ENCODE peak calls at places on chromosomes 11 and 22, in eight cellular contexts. G is neural progenitor cell, F is PC-3, L is HCT116, M is GM23248, A is hepatocyte, R is MM.1S, V is GM23338. X is an unnamed sample.

GRCh38 chr11:45333506-45333971 is 47.4 kb upstream of the SYT13 start:
- DNase-seq in G (no peak), F (peak; percentile 44), L (peak; percentile 23), M (peak; percentile 38), A (peak; percentile 47), R (peak; percentile 16), V (peak; percentile 76), X (peak; percentile 48)

GRCh38 chr11:111367411-111368284 is 11.4 kb downstream of the POU2AF1 start:
- DNase-seq in G (no peak), F (no peak), L (no peak), M (no peak), A (no peak), R (no peak), V (no peak), X (peak; percentile 77)

GRCh38 chr11:6606471-6607189 is 3.1 kb downstream of the ILK start:
- DNase-seq in G (peak; percentile 95), F (peak; percentile 78), L (peak; percentile 65), M (peak; percentile 94), A (peak; percentile 96), R (peak; percentile 83), V (peak; percentile 97), X (peak; percentile 52)

GRCh38 chr11:74453373-74453975 is 13.9 kb downstream of the KCNE3 start:
- DNase-seq in G (peak; percentile 81), F (peak; percentile 87), L (peak; percentile 65), M (peak; percentile 74), A (peak; percentile 80), R (peak; percentile 62), V (peak; percentile 92), X (peak; percentile 67)

GRCh38 chr11:73389134-73389525 is 12.9 kb downstream of the RELT start:
- DNase-seq in G (no peak), F (no peak), L (no peak), M (no peak), A (no peak), R (no peak), V (no peak), X (no peak)

GRCh38 chr22:19568337-19569311 is 44.4 kb upstream of the CLDN5 start:
- DNase-seq in G (no peak), F (peak; percentile 92), L (no peak), M (peak; percentile 98), A (no peak), R (no peak), V (no peak), X (no peak)

GRCh38 chr22:25352294-25352680 is 132.8 kb downstream of the CRYBB2 start:
- DNase-seq in G (no peak), F (no peak), L (no peak), M (no peak), A (no peak), R (no peak), V (no peak), X (no peak)

GRCh38 chr11:43947815-43948214 is 5.4 kb downstream of the C11orf96 start:
- DNase-seq in G (no peak), F (no peak), L (no peak), M (peak; percentile 15), A (no peak), R (no peak), V (no peak), X (no peak)

GRCh38 chr11:16984229-16984628 is 30.0 kb downstream of the PLEKHA7 start:
- DNase-seq in G (no peak), F (no peak), L (no peak), M (no peak), A (no peak), R (no peak), V (no peak), X (no peak)

GRCh38 chr11:85737738-85738137 is 51.7 kb upstream of the CCDC89 start:
- DNase-seq in G (no peak), F (peak; percentile 33), L (no peak), M (no peak), A (no peak), R (no peak), V (no peak), X (no peak)

GRCh38 chr11:124961972-124962609 is 8.1 kb downstream of the CCDC15 start:
- DNase-seq in G (peak; percentile 72), F (peak; percentile 91), L (peak; percentile 71), M (peak; percentile 83), A (peak; percentile 73), R (peak; percentile 77), V (peak; percentile 71), X (peak; percentile 73)

GRCh38 chr11:62925745-62926668 is 4.8 kb upstream of the CHRM1 start:
- DNase-seq in G (peak; percentile 58), F (no peak), L (no peak), M (no peak), A (no peak), R (no peak), V (peak; percentile 78), X (no peak)

GRCh38 chr11:125451400-125452124 is 44.5 kb downstream of the FEZ1 start:
- DNase-seq in G (peak; percentile 90), F (no peak), L (no peak), M (peak; percentile 20), A (peak; percentile 83), R (peak; percentile 19), V (peak; percentile 96), X (no peak)

GRCh38 chr11:64372802-64373597 is 14.0 kb downstream of the RPS6KA4 start:
- DNase-seq in G (no peak), F (peak; percentile 52), L (peak; percentile 92), M (peak; percentile 18), A (no peak), R (no peak), V (peak; percentile 60), X (no peak)

GRCh38 chr11:119839504-119840133 is 110.6 kb upstream of the NECTIN1 start:
- DNase-seq in G (no peak), F (no peak), L (no peak), M (no peak), A (no peak), R (no peak), V (no peak), X (no peak)

GRCh38 chr11:120645639-120646038 is 134.1 kb downstream of the GRIK4 start:
- DNase-seq in G (peak; percentile 78), F (no peak), L (no peak), M (no peak), A (no peak), R (no peak), V (peak; percentile 92), X (no peak)

GRCh38 chr11:12811861-12812260 is 137.6 kb downstream of the TEAD1 start:
- DNase-seq in G (no peak), F (no peak), L (no peak), M (no peak), A (no peak), R (peak; percentile 71), V (no peak), X (peak; percentile 47)
- H2AFZ ChIP-seq in G (no peak overlapping the region), F (no peak overlapping the region), L (no peak overlapping the region), M (no peak overlapping the region), A (no peak overlapping the region), R (no peak overlapping the region), V (no peak overlapping the region), X (no peak overlapping the region)

GRCh38 chr11:126981635-126982034 is 18.9 kb downstream of the KIRREL3 start:
- DNase-seq in G (no peak), F (no peak), L (no peak), M (no peak), A (no peak), R (no peak), V (no peak), X (no peak)

GRCh38 chr11:126973051-126973450 is 27.5 kb downstream of the KIRREL3 start:
- DNase-seq in G (no peak), F (no peak), L (no peak), M (no peak), A (no peak), R (no peak), V (no peak), X (no peak)

GRCh38 chr11:126978911-126979310 is 21.7 kb downstream of the KIRREL3 start:
- DNase-seq in G (no peak), F (no peak), L (no peak), M (no peak), A (no peak), R (no peak), V (no peak), X (no peak)

DNA sequence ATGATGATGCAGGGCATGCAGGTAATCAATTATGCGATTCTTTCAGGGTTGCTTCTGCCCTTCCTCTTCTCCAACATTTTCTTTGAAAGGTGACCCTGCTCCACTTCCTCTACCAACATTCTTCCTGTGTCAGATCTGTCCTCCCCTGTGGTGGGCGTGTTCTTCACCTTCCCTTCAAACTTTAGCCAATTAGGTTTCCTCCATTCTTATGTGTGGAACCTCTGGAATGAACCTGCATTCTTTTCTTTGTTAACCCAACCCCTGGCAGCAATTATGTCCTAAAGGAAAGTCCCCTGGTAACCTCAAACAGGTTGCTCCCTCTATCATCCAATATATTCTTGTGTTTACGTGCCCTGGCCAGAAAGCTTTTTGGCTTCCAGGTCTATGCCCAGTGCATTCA is 22.4 kb downstream of the KIRREL3 start:
- DNase-seq in G (peak; percentile 10), F (no peak), L (no peak), M (no peak), A (no peak), R (no peak), V (peak; percentile 89), X (no peak)
- TF ChIP-seq EZH2phosphoT487 in G (no peak), F (no peak), L (no peak), M (no peak), A (no peak), R (no peak), V (no peak), X (no peak)

DNA sequence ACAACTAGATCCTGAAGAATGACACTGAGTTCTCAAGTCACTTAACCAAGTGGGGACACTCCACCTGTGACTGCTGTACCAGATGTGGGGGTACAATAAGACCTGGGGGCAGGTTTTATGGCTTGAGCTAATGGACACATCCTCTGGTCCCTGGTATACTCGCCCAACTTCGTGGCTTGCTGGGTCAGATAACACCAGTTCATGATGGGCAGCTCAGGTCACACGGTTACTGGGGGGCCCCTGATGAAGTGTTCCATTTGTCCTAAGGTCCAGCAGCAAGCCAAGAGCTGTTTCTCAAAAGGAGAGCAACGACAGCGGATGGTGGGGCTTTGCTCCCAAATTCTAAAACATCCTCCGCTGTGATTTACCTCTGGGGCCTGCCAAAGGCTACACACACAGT is 1368.4 kb downstream of the BRD1 start:
- DNase-seq in G (no peak), F (no peak), L (no peak), M (no peak), A (no peak), R (no peak), V (no peak), X (no peak)
- H3K4me3 ChIP-seq in G (no peak overlapping the region), F (no peak overlapping the region), L (no peak overlapping the region), M (no peak overlapping the region), A (no peak overlapping the region), R (no peak overlapping the region), V (no peak overlapping the region), X (no peak overlapping the region)

DNA sequence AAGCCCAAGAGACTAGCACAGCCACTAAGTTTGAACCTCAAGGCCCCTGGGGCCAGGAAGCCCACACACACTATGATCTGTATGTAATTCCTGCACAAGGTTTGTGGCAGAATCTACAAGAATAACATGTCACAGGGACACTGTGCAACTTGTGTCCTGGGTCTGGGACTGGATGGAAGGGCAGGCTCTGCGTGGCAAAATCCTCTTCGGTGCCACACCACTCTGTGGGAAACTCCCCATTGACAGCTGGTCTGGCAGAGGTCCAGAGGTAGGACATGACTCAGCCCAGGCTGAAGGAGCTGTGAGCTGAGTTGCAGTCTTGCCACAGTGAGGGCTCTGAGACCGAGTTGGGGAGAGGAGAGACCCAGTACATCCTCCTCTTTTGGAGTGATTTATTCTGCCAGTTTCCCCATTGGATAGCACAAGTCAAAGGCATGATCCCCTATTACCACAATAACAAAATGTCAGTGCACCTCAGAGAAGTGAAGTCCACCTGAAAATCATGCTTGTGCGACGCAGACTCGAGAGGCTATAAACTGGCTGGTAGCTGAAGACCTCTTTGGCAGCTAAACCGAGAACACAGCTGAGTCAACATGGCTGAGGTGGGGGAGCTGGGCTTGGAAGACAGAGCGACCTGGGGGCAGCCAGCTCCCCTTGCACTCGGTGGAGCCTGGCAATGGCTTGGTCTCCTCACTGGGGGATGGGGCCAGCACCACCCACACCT is 23.3 kb upstream of the SERPIND1 start:
- DNase-seq in G (no peak), F (peak; percentile 76), L (no peak), M (peak; percentile 93), A (peak; percentile 58), R (no peak), V (no peak), X (no peak)
- H2AFZ ChIP-seq in G (no peak overlapping the region), F (no peak overlapping the region), L (no peak overlapping the region), M (no peak overlapping the region), A (no peak overlapping the region), R (no peak overlapping the region), V (no peak overlapping the region), X (no peak overlapping the region)